ENCODE peak calls at places on chromosomes 4 and X, in four cellular contexts. One of them, this sample, is unnamed.

GRCh38 chrX:24277405-24277804 is 36.5 kb downstream of the SUPT20HL2 start:
- DNase-seq in mesenchymal stem cell: no peak
- DNase-seq in tibial artery: no peak
- DNase-seq in right atrium auricular region: no peak
- DNase-seq in this sample: no peak

GRCh38 chr4:4974727-4975126 is 44.5 kb downstream of the CYTL1 start:
- DNase-seq in mesenchymal stem cell: no peak
- DNase-seq in tibial artery: no peak
- DNase-seq in right atrium auricular region: no peak
- DNase-seq in this sample: no peak

GRCh38 chrX:130539721-130540321 is 138.0 kb downstream of the RBMX2 start:
- DNase-seq in right atrium auricular region: no peak
- DNase-seq in mesenchymal stem cell: peak; percentile 28
- DNase-seq in tibial artery: peak; percentile 22
- DNase-seq in this sample: peak; percentile 17

GRCh38 chr4:158722917-158723793 is at the start of gene PPID:
- DNase-seq in tibial artery: peak; percentile 80
- DNase-seq in mesenchymal stem cell: peak; percentile 82
- DNase-seq in right atrium auricular region: peak; percentile 79
- DNase-seq in this sample: peak; percentile 89

GRCh38 chr4:123474817-123475216 is 78.2 kb downstream of the SPRY1 start:
- DNase-seq in right atrium auricular region: no peak
- DNase-seq in tibial artery: no peak
- DNase-seq in mesenchymal stem cell: no peak
- DNase-seq in this sample: no peak

GRCh38 chr4:55458611-55459010 is 62.9 kb downstream of the TMEM165 start:
- DNase-seq in tibial artery: no peak
- DNase-seq in mesenchymal stem cell: no peak
- DNase-seq in right atrium auricular region: no peak
- DNase-seq in this sample: no peak

GRCh38 chr4:141654098-141654497 is 17.7 kb downstream of the IL15 start:
- DNase-seq in mesenchymal stem cell: peak; percentile 29
- DNase-seq in tibial artery: no peak
- DNase-seq in right atrium auricular region: peak; percentile 63
- DNase-seq in this sample: no peak

GRCh38 chr4:77021614-77022089 is 54.1 kb downstream of the CCNI start:
- DNase-seq in right atrium auricular region: peak; percentile 68
- DNase-seq in tibial artery: no peak
- DNase-seq in mesenchymal stem cell: peak; percentile 77
- DNase-seq in this sample: peak; percentile 34

GRCh38 chrX:13364230-13364629 is 44.4 kb upstream of the ATXN3L start:
- DNase-seq in mesenchymal stem cell: no peak
- DNase-seq in right atrium auricular region: no peak
- DNase-seq in tibial artery: no peak
- DNase-seq in this sample: no peak

GRCh38 chr4:14262221-14262620 is 634.7 kb upstream of the BOD1L1 start:
- DNase-seq in mesenchymal stem cell: no peak
- DNase-seq in right atrium auricular region: no peak
- DNase-seq in tibial artery: no peak
- DNase-seq in this sample: no peak

GRCh38 chrX:72309297-72310071 is 3.8 kb upstream of the CITED1 start:
- DNase-seq in mesenchymal stem cell: no peak
- DNase-seq in tibial artery: no peak
- DNase-seq in right atrium auricular region: peak; percentile 26
- DNase-seq in this sample: no peak

GRCh38 chr4:187469627-187470026 is 525.9 kb upstream of the ZFP42 start:
- DNase-seq in mesenchymal stem cell: no peak
- DNase-seq in tibial artery: no peak
- DNase-seq in right atrium auricular region: no peak
- DNase-seq in this sample: no peak

GRCh38 chr4:41660350-41660749 is 88.2 kb downstream of the PHOX2B start:
- DNase-seq in right atrium auricular region: no peak
- DNase-seq in tibial artery: no peak
- DNase-seq in mesenchymal stem cell: no peak
- DNase-seq in this sample: no peak

GRCh38 chr4:15034071-15034764 is 31.9 kb downstream of the CPEB2 start:
- DNase-seq in right atrium auricular region: no peak
- DNase-seq in mesenchymal stem cell: peak; percentile 79
- DNase-seq in tibial artery: no peak
- DNase-seq in this sample: no peak

GRCh38 chrX:70433848-70434351 is 10.7 kb upstream of the DLG3 start:
- DNase-seq in right atrium auricular region: peak; percentile 73
- DNase-seq in mesenchymal stem cell: peak; percentile 62
- DNase-seq in tibial artery: peak; percentile 60
- DNase-seq in this sample: peak; percentile 75

GRCh38 chr4:40662962-40663604 is 33.4 kb upstream of the RBM47 start:
- DNase-seq in tibial artery: no peak
- DNase-seq in mesenchymal stem cell: peak; percentile 71
- DNase-seq in right atrium auricular region: no peak
- DNase-seq in this sample: peak; percentile 12

GRCh38 chr4:14719053-14719452 is 283.2 kb upstream of the CPEB2 start:
- DNase-seq in right atrium auricular region: no peak
- DNase-seq in tibial artery: peak; percentile 25
- DNase-seq in mesenchymal stem cell: peak; percentile 9
- DNase-seq in this sample: no peak

GRCh38 chr4:38752393-38752961 is 30.3 kb downstream of the TLR10 start:
- DNase-seq in tibial artery: no peak
- DNase-seq in mesenchymal stem cell: peak; percentile 76
- DNase-seq in right atrium auricular region: no peak
- DNase-seq in this sample: no peak

GRCh38 chr4:115678425-115678941 is 565.1 kb upstream of the NDST4 start:
- DNase-seq in right atrium auricular region: no peak
- DNase-seq in tibial artery: no peak
- DNase-seq in mesenchymal stem cell: no peak
- DNase-seq in this sample: no peak

GRCh38 chr4:85697864-85698263 is 222.9 kb downstream of the ARHGAP24 start:
- DNase-seq in tibial artery: no peak
- DNase-seq in right atrium auricular region: no peak
- DNase-seq in mesenchymal stem cell: no peak
- DNase-seq in this sample: no peak

GRCh38 chr4:85701881-85702321 is 227.0 kb downstream of the ARHGAP24 start:
- DNase-seq in tibial artery: no peak
- DNase-seq in right atrium auricular region: no peak
- DNase-seq in mesenchymal stem cell: no peak
- DNase-seq in this sample: no peak

GRCh38 chr4:85703098-85703497 is 228.1 kb downstream of the ARHGAP24 start:
- DNase-seq in tibial artery: no peak
- DNase-seq in mesenchymal stem cell: no peak
- DNase-seq in right atrium auricular region: no peak
- DNase-seq in this sample: no peak

GRCh38 chr4:85696661-85697060 is 221.7 kb downstream of the ARHGAP24 start:
- DNase-seq in right atrium auricular region: no peak
- DNase-seq in mesenchymal stem cell: no peak
- DNase-seq in tibial artery: no peak
- DNase-seq in this sample: no peak

GRCh38 chr4:85700362-85700761 is 225.4 kb downstream of the ARHGAP24 start:
- DNase-seq in mesenchymal stem cell: no peak
- DNase-seq in tibial artery: no peak
- DNase-seq in right atrium auricular region: no peak
- DNase-seq in this sample: no peak
- H3K27ac ChIP-seq in mesenchymal stem cell: no peak overlapping the region
- H3K27ac ChIP-seq in tibial artery: no peak overlapping the region
- H3K27ac ChIP-seq in right atrium auricular region: no peak overlapping the region
- H3K27ac ChIP-seq in this sample: no peak overlapping the region

GRCh38 chrX:19867938-19868337 is 19.5 kb downstream of the SH3KBP1 start:
- DNase-seq in mesenchymal stem cell: no peak
- DNase-seq in right atrium auricular region: no peak
- DNase-seq in tibial artery: no peak
- DNase-seq in this sample: no peak

GRCh38 chrX:19866626-19867410 is 20.6 kb downstream of the SH3KBP1 start:
- DNase-seq in mesenchymal stem cell: no peak
- DNase-seq in tibial artery: no peak
- DNase-seq in right atrium auricular region: no peak
- DNase-seq in this sample: no peak

GRCh38 chrX:19864736-19865135 is 22.7 kb downstream of the SH3KBP1 start:
- DNase-seq in right atrium auricular region: no peak
- DNase-seq in tibial artery: no peak
- DNase-seq in mesenchymal stem cell: no peak
- DNase-seq in this sample: no peak

GRCh38 chrX:19867411-19867732 is 20.0 kb downstream of the SH3KBP1 start:
- DNase-seq in mesenchymal stem cell: peak; percentile 80
- DNase-seq in right atrium auricular region: no peak
- DNase-seq in tibial artery: no peak
- DNase-seq in this sample: no peak

GRCh38 chrX:19865567-19866363 is 21.6 kb downstream of the SH3KBP1 start:
- DNase-seq in mesenchymal stem cell: no peak
- DNase-seq in right atrium auricular region: no peak
- DNase-seq in tibial artery: peak; percentile 33
- DNase-seq in this sample: no peak
- H3K27ac ChIP-seq in mesenchymal stem cell: no peak overlapping the region
- H3K27ac ChIP-seq in right atrium auricular region: no peak overlapping the region
- H3K27ac ChIP-seq in tibial artery: no peak overlapping the region
- H3K27ac ChIP-seq in this sample: no peak overlapping the region

GRCh38 chr4:177032341-177032740 is 239.6 kb upstream of the VEGFC start:
- DNase-seq in right atrium auricular region: no peak
- DNase-seq in tibial artery: no peak
- DNase-seq in mesenchymal stem cell: no peak
- DNase-seq in this sample: no peak
- H3K27ac ChIP-seq in right atrium auricular region: no peak overlapping the region
- H3K27ac ChIP-seq in tibial artery: no peak overlapping the region
- H3K27ac ChIP-seq in mesenchymal stem cell: no peak overlapping the region
- H3K27ac ChIP-seq in this sample: no peak overlapping the region

DNA sequence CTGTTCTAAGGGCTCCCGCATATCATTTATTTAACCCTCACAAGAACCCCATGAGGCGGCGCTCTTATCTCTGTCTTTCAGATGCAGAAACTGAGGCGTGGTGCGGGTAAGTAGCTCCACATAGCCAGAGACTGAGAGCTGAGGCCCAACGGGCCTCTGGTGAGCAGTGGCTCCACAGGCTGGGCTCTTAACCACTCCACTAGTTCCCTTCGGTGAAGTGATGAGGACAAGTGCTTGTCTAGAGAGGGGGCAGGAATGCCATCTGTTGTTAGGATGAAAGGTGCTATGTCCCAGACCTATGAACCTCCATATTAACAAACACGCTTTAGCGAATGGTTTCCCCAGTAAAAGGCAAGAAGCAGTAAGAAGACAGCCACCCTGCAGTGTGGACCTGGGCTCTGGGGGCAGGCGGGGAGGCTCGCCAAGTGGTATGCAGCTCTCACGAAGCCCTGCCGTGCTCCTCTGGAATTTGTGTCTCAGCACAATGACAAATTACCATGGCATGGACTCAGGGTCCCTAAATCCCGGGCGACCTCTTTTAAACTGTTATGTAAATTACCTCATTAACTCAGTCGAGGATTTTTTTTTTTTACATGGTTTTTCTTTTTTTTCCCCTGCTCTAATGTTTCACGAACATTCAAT is 20.9 kb upstream of the S100G start:
- DNase-seq in tibial artery: no peak
- DNase-seq in mesenchymal stem cell: no peak
- DNase-seq in right atrium auricular region: no peak
- DNase-seq in this sample: no peak
- H3K27ac ChIP-seq in tibial artery: no peak overlapping the region
- H3K27ac ChIP-seq in mesenchymal stem cell: peak overlapping the region; percentile 32
- H3K27ac ChIP-seq in right atrium auricular region: no peak overlapping the region
- H3K27ac ChIP-seq in this sample: no peak overlapping the region

GRCh38 chrX:49101629-49101984 is 21.9 kb upstream of the WDR45 start:
- DNase-seq in mesenchymal stem cell: no peak
- DNase-seq in right atrium auricular region: no peak
- DNase-seq in tibial artery: no peak
- DNase-seq in this sample: no peak
- H3K27ac ChIP-seq in mesenchymal stem cell: no peak overlapping the region
- H3K27ac ChIP-seq in right atrium auricular region: peak overlapping the region; percentile 71
- H3K27ac ChIP-seq in tibial artery: peak overlapping the region; percentile 57
- H3K27ac ChIP-seq in this sample: peak overlapping the region; percentile 49

GRCh38 chr4:24857996-24858395 is 54.8 kb downstream of the CCDC149 start:
- DNase-seq in tibial artery: no peak
- DNase-seq in right atrium auricular region: no peak
- DNase-seq in mesenchymal stem cell: peak; percentile 68
- DNase-seq in this sample: no peak
- H3K27ac ChIP-seq in tibial artery: peak overlapping the region; percentile 48
- H3K27ac ChIP-seq in right atrium auricular region: peak overlapping the region; percentile 66
- H3K27ac ChIP-seq in mesenchymal stem cell: no peak overlapping the region
- H3K27ac ChIP-seq in this sample: peak overlapping the region; percentile 7